ENCODE peak calls at places on chromosomes 1 and 21, in seven cellular contexts. G, M, F, E, Z, U and V are unnamed samples.

GRCh38 chr1:5504364-5504740 is 487.9 kb downstream of the NPHP4 start:
- ATAC-seq in E (no peak), Z (no peak), U (no peak), F (peak), M (no peak), G (no peak), V (no peak)

GRCh38 chr1:117753232-117753631 is 147.4 kb downstream of the TENT5C start:
- ATAC-seq in U (no peak), E (no peak), F (peak), M (no peak), Z (no peak), G (no peak), V (no peak)

GRCh38 chr1:161801955-161802354 is 35.8 kb downstream of the ATF6 start:
- ATAC-seq in F (no peak), E (no peak), M (no peak), U (no peak), Z (no peak), G (peak), V (peak)

GRCh38 chr1:11294951-11295350 is 22.0 kb downstream of the UBIAD1 start:
- ATAC-seq in G (no peak), F (no peak), U (no peak), E (no peak), M (no peak), Z (peak), V (no peak)

GRCh38 chr1:39116868-39117728 is 87.4 kb upstream of the MACF1 start:
- ATAC-seq in U (peak), G (no peak), F (peak), E (peak), M (no peak), Z (no peak), V (no peak)

GRCh38 chr1:27665016-27665651 is 6.9 kb downstream of the IFI6 start:
- ATAC-seq in F (no peak), M (no peak), G (no peak), U (no peak), Z (no peak), E (no peak), V (no peak)

GRCh38 chr1:25903986-25904385 is 2.2 kb downstream of the STMN1 start:
- ATAC-seq in E (no peak), U (no peak), F (no peak), M (no peak), Z (no peak), G (no peak), V (no peak)

GRCh38 chr1:248823517-248824001 is 2.2 kb downstream of the SH3BP5L start:
- ATAC-seq in Z (no peak), U (no peak), M (no peak), E (no peak), F (no peak), G (no peak), V (no peak)

GRCh38 chr1:7130127-7130526 is 344.9 kb downstream of the CAMTA1 start:
- ATAC-seq in U (no peak), E (no peak), F (no peak), M (no peak), Z (no peak), G (no peak), V (no peak)

GRCh38 chr1:94773931-94774422 is 46.2 kb upstream of the SLC44A3 start:
- ATAC-seq in F (no peak), E (peak), Z (no peak), M (no peak), U (peak), G (no peak), V (no peak)

GRCh38 chr1:39632491-39633417 is 6.7 kb downstream of the HEYL start:
- ATAC-seq in M (peak), F (peak), Z (no peak), U (no peak), E (peak), G (no peak), V (peak)

GRCh38 chr21:28229811-28230210 is 762.9 kb downstream of the LTN1 start:
- ATAC-seq in M (no peak), Z (no peak), G (no peak), U (no peak), F (no peak), E (no peak), V (no peak)

GRCh38 chr1:215539803-215540575 is 27.1 kb upstream of the KCTD3 start:
- ATAC-seq in G (no peak), U (no peak), Z (no peak), M (no peak), E (no peak), F (no peak), V (no peak)

GRCh38 chr21:25515484-25516405 is 91.5 kb downstream of the MRPL39 start:
- ATAC-seq in G (no peak), F (no peak), E (no peak), U (no peak), M (no peak), Z (no peak), V (no peak)

GRCh38 chr21:36839123-36839522 is 127.3 kb downstream of the HLCS start:
- ATAC-seq in Z (no peak), G (no peak), F (no peak), E (no peak), M (no peak), U (no peak), V (no peak)

GRCh38 chr1:68608289-68608688 is 111.4 kb upstream of the DEPDC1 start:
- ATAC-seq in Z (peak), E (no peak), U (no peak), F (no peak), G (no peak), M (no peak), V (no peak)

GRCh38 chr1:57550092-57550491 is 126.2 kb upstream of the DAB1 start:
- ATAC-seq in F (no peak), U (no peak), E (no peak), M (no peak), G (no peak), Z (no peak), V (no peak)

GRCh38 chr1:74356493-74356892 is 121.3 kb downstream of the TNNI3K start:
- ATAC-seq in F (no peak), Z (no peak), M (no peak), G (no peak), U (peak), E (peak), V (no peak)

GRCh38 chr21:29933088-29933487 is 6.7 kb downstream of the GRIK1 start:
- ATAC-seq in E (no peak), Z (no peak), M (no peak), G (no peak), F (no peak), U (no peak), V (no peak)

GRCh38 chr1:216502528-216503162 is 79.4 kb upstream of the USH2A start:
- ATAC-seq in U (no peak), F (no peak), M (no peak), Z (no peak), G (no peak), E (no peak), V (no peak)

GRCh38 chr1:48062353-48062752 is 65.2 kb upstream of the TRABD2B start:
- ATAC-seq in M (no peak), Z (no peak), G (no peak), U (no peak), F (no peak), E (no peak), V (no peak)

GRCh38 chr1:183319051-183319450 is 99.1 kb downstream of the NMNAT2 start:
- ATAC-seq in M (no peak), F (peak), G (no peak), U (peak), E (peak), Z (no peak), V (no peak)

GRCh38 chr1:94862718-94863117 is 42.6 kb downstream of the SLC44A3 start:
- ATAC-seq in M (no peak), Z (no peak), U (no peak), E (no peak), F (no peak), G (no peak), V (no peak)

GRCh38 chr21:45293214-45293725 is 5.6 kb upstream of the POFUT2 start:
- ATAC-seq in U (no peak), E (no peak), Z (no peak), M (no peak), F (peak), G (no peak), V (no peak)

GRCh38 chr1:35881850-35882273 is 1.1 kb upstream of the AGO1 start:
- ATAC-seq in U (no peak), E (no peak), M (no peak), G (no peak), Z (no peak), F (no peak), V (no peak)

GRCh38 chr1:206674745-206675175 is 9.9 kb upstream of the MAPKAPK2 start:
- ATAC-seq in E (no peak), F (peak), Z (no peak), G (peak), U (peak), M (peak), V (peak)

GRCh38 chr1:232594018-232594502 is 35.9 kb downstream of the SIPA1L2 start:
- ATAC-seq in G (no peak), F (no peak), U (no peak), E (no peak), M (no peak), Z (no peak), V (no peak)

GRCh38 chr1:221809101-221810029 is 67.5 kb upstream of the DUSP10 start:
- ATAC-seq in Z (peak), U (no peak), E (no peak), M (no peak), G (no peak), F (no peak), V (no peak)

GRCh38 chr1:177208920-177209319 is 38.2 kb downstream of the BRINP2 start:
- ATAC-seq in Z (no peak), M (no peak), E (no peak), F (peak), G (no peak), U (peak), V (peak)

GRCh38 chr1:168774241-168774640 is 45.2 kb upstream of the DPT start:
- ATAC-seq in Z (no peak), G (no peak), E (peak), M (peak), U (no peak), F (peak), V (peak)

GRCh38 chr1:53084589-53084971 is 22.6 kb downstream of the PODN start:
- ATAC-seq in U (no peak), M (no peak), F (no peak), E (no peak), Z (peak), G (no peak), V (no peak)

GRCh38 chr1:24897263-24898151 is 32.6 kb downstream of the RUNX3 start:
- ATAC-seq in E (peak), F (no peak), M (no peak), Z (no peak), U (peak), G (peak), V (no peak)

GRCh38 chr1:67405473-67406245 is 24.5 kb downstream of the SERBP1 start:
- ATAC-seq in F (no peak), Z (no peak), G (no peak), M (no peak), E (no peak), U (no peak), V (no peak)

GRCh38 chr1:26705788-26706237 is 10.0 kb downstream of the ARID1A start:
- ATAC-seq in U (peak), M (no peak), F (peak), E (peak), Z (peak), G (peak), V (peak)

GRCh38 chr1:222898191-222898527 is 83.3 kb downstream of the DISP1 start:
- ATAC-seq in Z (no peak), F (no peak), M (no peak), E (no peak), G (no peak), U (no peak), V (no peak)

GRCh38 chr1:228459091-228459993 is 27.8 kb upstream of the RNF187 start:
- ATAC-seq in Z (no peak), U (peak), M (no peak), E (peak), F (peak), G (peak), V (peak)

GRCh38 chr1:212040629-212041028 is 5.1 kb downstream of the DTL start:
- ATAC-seq in F (no peak), U (peak), Z (peak), M (no peak), E (peak), G (no peak), V (no peak)

GRCh38 chr1:91556556-91556955 is 55.9 kb downstream of the CDC7 start:
- ATAC-seq in M (no peak), Z (no peak), U (no peak), E (no peak), F (no peak), G (no peak), V (no peak)

GRCh38 chr1:2428490-2428889 is 16.1 kb upstream of the PEX10 start:
- ATAC-seq in M (no peak), U (no peak), F (no peak), E (no peak), Z (no peak), G (no peak), V (no peak)
- H3K4me3 ChIP-seq in M (no peak), U (no peak), F (no peak), E (no peak), Z (no peak), G (no peak), V (no peak)

GRCh38 chr1:16145988-16146887 is 9.6 kb downstream of the EPHA2 start:
- ATAC-seq in F (peak), U (peak), E (peak), M (peak), G (peak), Z (no peak), V (peak)
- H3K4me3 ChIP-seq in F (peak), U (peak), E (peak), M (peak), G (peak), Z (no peak), V (no peak)

GRCh38 chr1:37753473-37754321 is 11.2 kb downstream of the EPHA10 start:
- ATAC-seq in F (no peak), E (no peak), G (no peak), U (no peak), M (no peak), Z (no peak), V (no peak)

GRCh38 chr1:37755290-37755689 is 9.6 kb downstream of the EPHA10 start:
- ATAC-seq in Z (no peak), F (no peak), M (no peak), G (peak), U (no peak), E (no peak), V (no peak)

GRCh38 chr1:37755951-37756350 is 9.0 kb downstream of the EPHA10 start:
- ATAC-seq in Z (no peak), U (no peak), G (no peak), M (no peak), E (no peak), F (no peak), V (no peak)

GRCh38 chr1:37752213-37752582 is 12.7 kb downstream of the EPHA10 start:
- ATAC-seq in Z (no peak), M (no peak), G (no peak), E (no peak), U (no peak), F (no peak), V (no peak)

GRCh38 chr1:37752583-37753471 is 12.1 kb downstream of the EPHA10 start:
- ATAC-seq in G (no peak), E (peak), U (peak), Z (peak), F (no peak), M (no peak), V (peak)
- H3K4me3 ChIP-seq in G (peak), E (peak), U (peak), Z (no peak), F (peak), M (peak), V (peak)

DNA sequence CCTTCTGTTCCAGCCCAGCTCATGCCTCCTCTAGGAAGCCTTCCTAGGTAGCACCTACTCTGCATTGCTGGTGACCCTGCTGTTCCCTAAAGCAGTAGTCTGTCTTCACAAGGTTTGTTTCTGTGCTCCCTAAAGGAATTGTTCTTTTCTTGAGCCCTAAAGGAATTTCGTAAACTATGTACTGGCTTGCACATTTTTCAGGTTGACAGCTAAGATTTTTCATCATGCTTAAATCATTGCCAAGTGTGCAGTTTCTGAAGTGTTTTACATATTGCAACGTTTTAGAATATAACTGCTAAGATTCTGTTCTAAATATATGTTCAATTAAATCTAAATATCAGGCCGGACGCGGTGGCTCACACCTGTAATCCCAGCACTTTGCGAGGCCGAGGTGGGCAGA is 13.1 kb downstream of the S100A16 start:
- ATAC-seq in U (no peak), G (no peak), M (no peak), Z (no peak), F (no peak), E (no peak), V (no peak)
- H3K4me3 ChIP-seq in U (no peak), G (no peak), M (no peak), Z (no peak), F (no peak), E (no peak), V (no peak)

GRCh38 chr21:46616656-46617055 is 11.8 kb upstream of the S100B start:
- ATAC-seq in M (no peak), E (no peak), U (no peak), F (no peak), G (no peak), Z (no peak), V (no peak)
- H3K4me3 ChIP-seq in M (no peak), E (no peak), U (no peak), F (no peak), G (no peak), Z (no peak), V (no peak)

GRCh38 chr1:45803299-45803780 is at the start of gene MAST2:
- ATAC-seq in G (peak), U (peak), F (peak), Z (peak), E (peak), M (peak), V (peak)
- H3K4me3 ChIP-seq in G (peak), U (peak), F (peak), Z (peak), E (peak), M (peak), V (peak)